ENCODE peak calls at places on chromosomes 12 and 14, in seven cellular contexts. V, R, Q, D, I, M and W are unnamed samples.

GRCh38 chr14:105315211-105315721 is 718 bp downstream of the PACS2 start:
- DNase-seq in V (no peak), R (no peak), Q (no peak), D (peak; percentile 49), I (peak; percentile 62), M (no peak), W (peak; percentile 44)

GRCh38 chr14:85443001-85443400 is 86.9 kb upstream of the FLRT2 start:
- DNase-seq in V (peak; percentile 51), R (no peak), Q (no peak), D (no peak), I (no peak), M (no peak), W (no peak)

GRCh38 chr14:67962215-67962644 is 142.7 kb downstream of the RAD51B start:
- DNase-seq in V (peak; percentile 72), R (peak; percentile 55), Q (no peak), D (no peak), I (no peak), M (no peak), W (no peak)

GRCh38 chr12:92553389-92553788 is 149.4 kb upstream of the PLEKHG7 start:
- DNase-seq in V (peak; percentile 35), R (no peak), Q (no peak), D (peak; percentile 29), I (no peak), M (no peak), W (no peak)

GRCh38 chr12:114013601-114014345 is 47.6 kb upstream of the RBM19 start:
- DNase-seq in V (peak; percentile 45), R (no peak), Q (no peak), D (no peak), I (peak; percentile 40), M (peak; percentile 16), W (no peak)

GRCh38 chr12:63070709-63071108 is 80.3 kb downstream of the AVPR1A start:
- DNase-seq in V (no peak), R (no peak), Q (no peak), D (no peak), I (no peak), M (no peak), W (no peak)

GRCh38 chr12:107242189-107242588 is 148.8 kb upstream of the CRY1 start:
- DNase-seq in V (no peak), R (no peak), Q (no peak), D (no peak), I (no peak), M (no peak), W (no peak)

GRCh38 chr12:60231301-60231700 is 635.5 kb downstream of the SLC16A7 start:
- DNase-seq in V (no peak), R (no peak), Q (no peak), D (no peak), I (no peak), M (no peak), W (no peak)

GRCh38 chr12:24015771-24016170 is 66.3 kb upstream of the SOX5 start:
- DNase-seq in V (no peak), R (no peak), Q (no peak), D (no peak), I (no peak), M (no peak), W (no peak)

GRCh38 chr14:71923471-71923870 is 8.8 kb upstream of the RGS6 start:
- DNase-seq in V (no peak), R (no peak), Q (no peak), D (no peak), I (no peak), M (no peak), W (no peak)

GRCh38 chr12:52398176-52398575 is 8.0 kb downstream of the KRT82 start:
- DNase-seq in V (no peak), R (no peak), Q (no peak), D (no peak), I (no peak), M (no peak), W (no peak)

GRCh38 chr14:67004521-67004920 is 184.7 kb upstream of the GARIN2 start:
- DNase-seq in V (no peak), R (no peak), Q (no peak), D (no peak), I (no peak), M (no peak), W (no peak)

GRCh38 chr12:47576256-47576655 is 129.6 kb downstream of the RPAP3 start:
- DNase-seq in V (no peak), R (no peak), Q (no peak), D (no peak), I (no peak), M (no peak), W (no peak)

GRCh38 chr14:73684627-73685026 is 29.6 kb downstream of the PNMA1 start:
- DNase-seq in V (no peak), R (no peak), Q (no peak), D (no peak), I (no peak), M (no peak), W (no peak)

GRCh38 chr14:92770454-92770853 is 22.0 kb upstream of the LGMN start:
- DNase-seq in V (no peak), R (no peak), Q (no peak), D (no peak), I (no peak), M (no peak), W (no peak)

GRCh38 chr12:109358154-109358869 is 10.6 kb downstream of the MYO1H start:
- DNase-seq in V (peak; percentile 59), R (peak; percentile 49), Q (no peak), D (no peak), I (no peak), M (no peak), W (no peak)

GRCh38 chr14:102605026-102605425 is 12.6 kb downstream of the RCOR1 start:
- DNase-seq in V (peak; percentile 49), R (no peak), Q (no peak), D (no peak), I (no peak), M (no peak), W (no peak)

GRCh38 chr12:38930994-38931393 is 25.6 kb upstream of the CPNE8 start:
- DNase-seq in V (no peak), R (no peak), Q (no peak), D (no peak), I (no peak), M (no peak), W (no peak)

GRCh38 chr12:102478416-102479098 is 1.8 kb downstream of the IGF1 start:
- DNase-seq in V (no peak), R (peak; percentile 28), Q (no peak), D (peak; percentile 38), I (peak; percentile 26), M (no peak), W (no peak)

GRCh38 chr12:108425238-108425795 is 86.2 kb upstream of the CMKLR1 start:
- DNase-seq in V (no peak), R (no peak), Q (no peak), D (no peak), I (no peak), M (no peak), W (no peak)

GRCh38 chr14:98189521-98189920 is 1082.5 kb downstream of the BCL11B start:
- DNase-seq in V (no peak), R (no peak), Q (no peak), D (no peak), I (no peak), M (no peak), W (no peak)

DNA sequence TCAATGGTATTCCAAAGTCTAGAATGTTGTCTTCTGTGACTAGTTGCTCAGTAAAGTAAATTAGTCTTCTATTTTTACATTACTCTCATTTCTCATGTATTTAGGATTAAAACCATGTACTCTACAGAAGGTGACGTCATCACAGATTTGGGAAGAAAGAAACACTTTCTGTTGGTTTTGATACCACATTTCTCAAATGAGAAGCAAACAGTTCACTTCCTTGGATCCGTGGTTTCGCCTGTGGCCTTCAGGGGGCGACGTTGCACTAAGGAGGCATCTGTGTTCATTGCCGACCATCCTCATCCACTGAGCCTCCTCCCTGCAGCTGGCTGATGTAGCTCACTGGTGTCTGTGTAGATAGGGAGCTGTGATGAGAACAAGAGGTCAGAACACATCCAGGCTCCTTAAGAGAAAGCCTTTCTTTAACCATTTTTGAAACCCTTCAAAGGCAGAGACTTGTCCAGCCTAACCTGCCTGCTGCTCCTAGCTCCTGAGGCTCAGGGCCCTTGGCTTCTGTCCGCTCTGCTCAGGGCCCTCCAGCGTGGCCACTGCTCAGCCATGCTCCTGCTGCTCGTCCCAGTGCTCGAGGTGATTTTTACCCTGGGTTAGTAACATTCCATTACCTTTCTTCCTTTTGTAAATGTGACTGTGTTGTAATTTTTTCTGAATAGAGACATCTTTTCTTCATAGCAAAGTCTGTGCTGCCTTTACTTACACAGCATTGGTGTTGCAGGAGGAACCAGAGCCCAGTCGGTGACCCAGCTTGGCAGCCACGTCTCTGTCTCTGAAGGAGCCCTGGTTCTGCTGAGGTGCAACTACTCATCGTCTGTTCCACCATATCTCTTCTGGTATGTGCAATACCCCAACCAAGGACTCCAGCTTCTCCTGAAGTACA is 220.6 kb upstream of the OR4E1 start:
- DNase-seq in V (no peak), R (no peak), Q (no peak), D (peak; percentile 32), I (peak; percentile 25), M (no peak), W (no peak)
- TF ChIP-seq CTCF in V (peak; percentile 26), R (peak; percentile 33), Q (no peak), D (peak; percentile 74), I (peak; percentile 34), M (no peak), W (no peak)

GRCh38 chr12:43733687-43734086 is 24.9 kb downstream of the PUS7L start:
- DNase-seq in V (no peak), R (no peak), Q (no peak), D (no peak), I (no peak), M (no peak), W (no peak)
- TF ChIP-seq CTCF in V (no peak), R (no peak), Q (no peak), D (no peak), I (no peak), M (no peak), W (no peak)

DNA sequence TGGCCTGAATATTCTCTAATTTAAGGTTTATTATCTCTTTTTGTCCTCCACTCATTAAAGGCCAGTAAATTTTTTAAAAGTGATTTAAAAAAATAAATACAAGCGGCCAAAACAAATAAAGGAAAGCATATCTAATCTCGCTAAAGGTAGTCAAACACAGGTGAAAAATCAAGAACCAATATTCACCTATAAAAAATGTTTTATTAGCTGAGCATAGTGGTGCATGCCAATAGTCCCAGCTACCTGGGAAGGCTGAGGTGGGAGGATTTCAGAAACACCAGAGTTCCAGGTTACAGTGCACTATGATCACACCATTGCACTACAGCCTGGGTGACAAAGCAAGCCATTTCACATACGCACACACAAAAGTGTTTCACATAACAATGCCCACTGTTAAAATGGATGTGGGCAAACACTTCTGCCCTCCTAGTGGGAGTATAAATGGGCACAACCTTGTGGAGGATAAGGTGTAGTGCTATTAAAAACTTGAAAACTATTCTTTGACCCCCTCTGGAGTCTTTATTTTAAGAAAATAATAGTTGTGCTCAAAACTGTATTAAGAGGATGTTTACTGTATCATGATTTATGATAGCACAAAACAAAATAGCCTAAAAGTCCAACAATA is 32.7 kb upstream of the NAP1L1 start:
- DNase-seq in V (no peak), R (no peak), Q (no peak), D (no peak), I (no peak), M (no peak), W (no peak)
- TF ChIP-seq CTCF in V (no peak), R (no peak), Q (no peak), D (no peak), I (no peak), M (no peak), W (no peak)

DNA sequence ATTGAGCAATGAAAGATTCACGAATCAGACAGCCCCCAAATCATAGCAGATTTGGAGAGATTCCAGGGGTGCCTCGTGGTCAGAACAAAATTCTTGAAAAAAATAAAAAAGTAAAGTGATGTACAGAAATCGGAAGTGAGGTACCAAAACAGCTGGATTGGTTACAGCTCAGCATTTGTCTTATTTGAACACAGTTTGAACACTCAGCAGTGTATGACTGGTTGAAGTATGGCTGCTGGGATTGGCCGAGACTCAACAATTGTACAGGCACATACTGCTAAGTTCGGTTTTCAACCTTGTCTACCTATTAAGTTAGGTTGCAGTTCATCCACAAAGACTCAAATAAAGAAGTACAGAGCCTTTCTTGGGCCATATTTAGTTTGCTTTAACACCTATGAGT is 865.4 kb upstream of the TMEM132C start:
- DNase-seq in V (no peak), R (no peak), Q (no peak), D (no peak), I (no peak), M (no peak), W (no peak)
- TF ChIP-seq CTCF in V (no peak), R (no peak), Q (no peak), D (no peak), I (no peak), M (no peak), W (no peak)